ENCODE peak calls at places on chromosome 11, in five cellular contexts. P, I, Q, T and A are unnamed samples.
A peak's percentile ranks its signal among the peaks of the same experiment; 100 is the strongest.

GRCh38 chr11:44893250-44894216 is 57.1 kb downstream of the TP53I11 start:
- DNase-seq in Q (no peak), T (no peak), P (no peak), I (peak; percentile 66), A (peak; percentile 78)

GRCh38 chr11:116053538-116053919 is 549.3 kb upstream of the CADM1 start:
- DNase-seq in I (no peak), T (no peak), P (peak; percentile 36), Q (no peak), A (no peak)

GRCh38 chr11:32052218-32052617 is 38.7 kb upstream of the RCN1 start:
- DNase-seq in I (peak; percentile 33), T (peak; percentile 58), P (peak; percentile 73), Q (peak; percentile 78), A (peak; percentile 47)

GRCh38 chr11:10612217-10612862 is 43.9 kb upstream of the LYVE1 start:
- DNase-seq in T (no peak), Q (no peak), I (no peak), P (no peak), A (no peak)

GRCh38 chr11:17812286-17813187 is 78.0 kb downstream of the KCNC1 start:
- DNase-seq in Q (no peak), P (no peak), T (no peak), I (no peak), A (no peak)

GRCh38 chr11:2209900-2210321 is 38.3 kb upstream of the TH start:
- DNase-seq in P (no peak), T (no peak), I (no peak), Q (peak; percentile 39), A (peak; percentile 10)

GRCh38 chr11:109677876-109678275 is 255.9 kb downstream of the C11orf87 start:
- DNase-seq in P (no peak), T (no peak), Q (no peak), I (no peak), A (no peak)

GRCh38 chr11:112453601-112454577 is 193.2 kb upstream of the PLET1 start:
- DNase-seq in Q (peak; percentile 67), I (no peak), P (peak; percentile 78), T (peak; percentile 12), A (peak; percentile 42)

GRCh38 chr11:10568486-10568941 is at the start of gene LYVE1:
- DNase-seq in I (peak; percentile 59), T (no peak), P (no peak), Q (no peak), A (no peak)

GRCh38 chr11:68358416-68358815 is 46.0 kb downstream of the LRP5 start:
- DNase-seq in Q (no peak), P (no peak), T (no peak), I (no peak), A (no peak)

GRCh38 chr11:31805037-31805628 is 6.0 kb downstream of the PAX6 start:
- DNase-seq in Q (no peak), I (no peak), T (no peak), P (peak; percentile 72), A (no peak)

GRCh38 chr11:132349806-132350733 is 979.7 kb downstream of the NTM start:
- DNase-seq in Q (no peak), T (peak; percentile 15), I (no peak), P (no peak), A (no peak)

GRCh38 chr11:60680455-60681119 is 18.8 kb upstream of the MS4A8 start:
- DNase-seq in P (no peak), Q (no peak), I (no peak), T (no peak), A (no peak)

GRCh38 chr11:47001666-47002285 is 65.2 kb downstream of the CSTPP1 start:
- DNase-seq in P (peak; percentile 27), I (no peak), Q (no peak), T (peak; percentile 41), A (no peak)

GRCh38 chr11:102191832-102192231 is 81.6 kb downstream of the YAP1 start:
- DNase-seq in Q (no peak), I (no peak), T (no peak), P (no peak), A (no peak)

GRCh38 chr11:65861533-65862183 is 1.4 kb downstream of the MUS81 start:
- DNase-seq in T (no peak), Q (no peak), I (no peak), P (no peak), A (no peak)

GRCh38 chr11:104225047-104225446 is 61.1 kb upstream of the PDGFD start:
- DNase-seq in T (no peak), P (no peak), Q (no peak), I (no peak), A (no peak)

GRCh38 chr11:75334402-75334891 is 17.0 kb downstream of the ARRB1 start:
- DNase-seq in P (no peak), I (no peak), T (no peak), Q (no peak), A (no peak)

GRCh38 chr11:94834931-94835330 is 66.8 kb downstream of the AMOTL1 start:
- DNase-seq in I (no peak), Q (no peak), P (no peak), T (peak; percentile 47), A (no peak)

GRCh38 chr11:82229346-82229745 is 504.3 kb downstream of the FAM181B start:
- DNase-seq in Q (no peak), P (peak; percentile 71), T (no peak), I (no peak), A (peak; percentile 54)

GRCh38 chr11:94178331-94178730 is 49.7 kb downstream of the PANX1 start:
- DNase-seq in I (no peak), T (no peak), P (no peak), Q (peak; percentile 61), A (no peak)

GRCh38 chr11:130070829-130071205 is 1.1 kb downstream of the APLP2 start:
- DNase-seq in I (no peak), P (peak; percentile 68), Q (peak; percentile 51), T (peak; percentile 36), A (peak; percentile 7)

GRCh38 chr11:74397531-74398243 is 546 bp downstream of the PGM2L1 start:
- DNase-seq in I (peak; percentile 23), P (peak; percentile 76), T (peak; percentile 30), Q (peak; percentile 66), A (peak; percentile 54)

GRCh38 chr11:79667377-79667776 is 226.5 kb upstream of the TENM4 start:
- DNase-seq in I (no peak), P (no peak), Q (no peak), T (no peak), A (no peak)

GRCh38 chr11:122779047-122779629 is 59.2 kb upstream of the CRTAM start:
- DNase-seq in T (no peak), Q (no peak), I (no peak), P (no peak), A (no peak)

DNA sequence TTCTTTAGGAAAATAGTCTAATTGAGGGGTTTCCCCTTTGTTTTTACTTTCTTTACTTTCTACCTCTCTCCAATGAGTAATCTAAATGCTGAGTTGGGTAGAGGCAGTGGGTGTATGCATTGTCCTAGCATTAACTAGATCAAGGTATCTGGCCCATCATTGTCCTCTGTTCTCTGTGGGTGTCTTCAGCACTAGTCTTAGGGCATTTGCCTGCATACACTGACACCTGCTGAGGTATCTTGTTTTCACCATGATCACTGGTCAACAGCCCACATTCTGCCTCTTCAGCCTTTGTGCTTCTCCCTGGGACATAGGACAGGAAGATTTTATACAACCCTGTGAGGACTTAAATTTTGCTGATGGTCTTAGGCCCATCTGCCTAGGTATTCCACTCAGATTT is 371.1 kb downstream of the RAB38 start:
- DNase-seq in Q (no peak), I (no peak), P (peak; percentile 10), T (no peak), A (no peak)
- H3K36me3 ChIP-seq in Q (no peaks in the 10 kb centered on the region), I (no peaks in the 10 kb centered on the region), P (no peaks in the 10 kb centered on the region), T (no peaks in the 10 kb centered on the region), A (no peaks in the 10 kb centered on the region)

GRCh38 chr11:69648679-69649575 is 8.0 kb downstream of the CCND1 start:
- DNase-seq in Q (no peak), T (no peak), I (no peak), P (no peak), A (no peak)
- H3K36me3 ChIP-seq in Q (no peaks in the 10 kb centered on the region), T (peaks cover 86% of the 10 kb centered on the region), I (peaks cover 84% of the 10 kb centered on the region), P (peaks cover 18% of the 10 kb centered on the region), A (peaks cover 61% of the 10 kb centered on the region)

DNA sequence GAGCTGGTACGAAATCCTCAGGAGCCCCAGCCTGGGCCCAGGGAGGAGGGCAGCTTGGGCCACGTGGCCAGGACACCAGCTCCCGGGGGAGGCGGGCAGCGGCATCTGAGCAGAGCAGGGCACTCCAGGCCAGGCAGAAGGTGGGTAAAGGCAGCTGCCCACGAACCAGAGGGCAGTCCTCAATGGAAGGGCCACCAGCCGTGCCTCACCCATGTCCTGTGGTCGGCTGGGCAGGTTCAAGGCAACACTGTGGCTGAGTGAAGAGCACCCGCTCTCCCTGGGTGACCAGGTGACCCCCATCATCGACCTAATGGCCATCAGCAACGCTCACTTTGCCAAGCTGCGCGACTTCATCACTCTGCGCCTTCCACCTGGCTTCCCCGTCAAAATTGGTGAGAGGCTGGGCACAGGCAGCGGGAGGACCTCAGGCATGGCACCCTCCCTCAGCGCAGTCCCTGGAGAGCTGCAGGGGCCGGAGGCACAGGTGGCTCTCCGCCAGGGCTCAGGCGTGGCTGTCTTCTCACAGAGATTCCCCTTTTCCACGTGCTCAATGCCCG is 2.5 kb upstream of the SSH3 start:
- DNase-seq in P (no peak), Q (peak; percentile 45), T (no peak), I (no peak), A (no peak)
- H3K36me3 ChIP-seq in P (no peaks in the 10 kb centered on the region), Q (no peaks in the 10 kb centered on the region), T (peaks cover 37% of the 10 kb centered on the region), I (peaks cover 60% of the 10 kb centered on the region), A (peaks cover 26% of the 10 kb centered on the region)

DNA sequence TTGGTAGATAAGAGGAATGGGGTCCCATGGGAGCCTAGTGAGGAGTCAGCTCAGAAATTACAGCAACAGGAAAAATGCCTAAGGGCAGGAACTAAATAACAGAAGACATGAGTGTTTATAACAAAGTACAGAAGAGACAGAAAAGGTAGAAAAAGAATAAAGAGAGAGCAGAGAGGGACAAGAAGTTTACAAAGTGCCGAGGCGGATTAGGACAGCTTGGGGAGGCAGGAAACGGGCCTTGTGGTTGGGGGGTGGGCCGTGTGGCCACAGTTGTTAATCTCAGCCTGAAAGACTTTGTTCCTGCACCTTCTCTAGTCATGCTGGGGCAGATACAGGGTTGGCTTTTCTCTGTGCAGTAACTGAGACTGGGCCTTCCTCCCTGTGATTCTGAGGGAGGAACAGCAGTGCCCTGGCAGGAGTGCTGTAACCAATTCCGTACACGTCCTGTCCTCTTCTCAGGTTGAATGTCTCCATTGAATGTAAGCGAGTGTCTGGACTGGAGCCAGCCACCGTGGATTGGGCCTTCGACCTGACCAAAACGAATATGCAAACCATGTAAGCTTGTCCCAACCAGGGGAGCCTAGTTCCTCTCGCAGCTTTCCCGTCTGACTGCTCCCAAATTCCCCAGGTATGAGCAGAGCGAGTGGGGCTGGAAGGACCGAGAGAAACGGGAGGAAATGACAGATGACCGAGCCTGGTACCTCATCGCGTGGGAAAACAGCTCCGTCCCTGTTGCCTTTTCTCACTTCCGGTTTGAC is 13.2 kb downstream of the NAA40 start:
- DNase-seq in T (no peak), P (no peak), I (no peak), Q (peak; percentile 68), A (no peak)
- H3K36me3 ChIP-seq in T (peaks cover 45% of the 10 kb centered on the region), P (peaks cover 4% of the 10 kb centered on the region), I (peaks cover 57% of the 10 kb centered on the region), Q (no peaks in the 10 kb centered on the region), A (peaks cover 38% of the 10 kb centered on the region)